ENCODE peak calls at places on chromosomes 16 and 17, in four cellular contexts. One of them, this sample, is unnamed.
A peak's percentile ranks its signal among the peaks of the same experiment; 100 is the strongest.

GRCh38 chr17:17740627-17741237 is 59.5 kb downstream of the RAI1 start:
- DNase-seq in neuronal stem cell: no peak
- DNase-seq in CD8-positive, alpha-beta memory T cell: peak; percentile 57
- DNase-seq in aorta: no peak
- DNase-seq in this sample: no peak

GRCh38 chr17:72569193-72569946 is 448.6 kb downstream of the SOX9 start:
- DNase-seq in neuronal stem cell: no peak
- DNase-seq in aorta: no peak
- DNase-seq in CD8-positive, alpha-beta memory T cell: no peak
- DNase-seq in this sample: no peak

GRCh38 chr16:48081656-48082055 is 74.1 kb downstream of the ABCC12 start:
- DNase-seq in CD8-positive, alpha-beta memory T cell: no peak
- DNase-seq in aorta: no peak
- DNase-seq in neuronal stem cell: no peak
- DNase-seq in this sample: no peak

GRCh38 chr17:69870091-69870530 is 204.9 kb upstream of the KCNJ16 start:
- DNase-seq in CD8-positive, alpha-beta memory T cell: no peak
- DNase-seq in neuronal stem cell: peak; percentile 17
- DNase-seq in aorta: no peak
- DNase-seq in this sample: no peak

GRCh38 chr16:9091867-9092281 is 430 bp downstream of the HAPSTR1 start:
- DNase-seq in CD8-positive, alpha-beta memory T cell: peak; percentile 68
- DNase-seq in neuronal stem cell: peak; percentile 21
- DNase-seq in aorta: peak; percentile 68
- DNase-seq in this sample: peak; percentile 83

GRCh38 chr16:57349212-57350031 is 9.2 kb upstream of the CCL22 start:
- DNase-seq in CD8-positive, alpha-beta memory T cell: no peak
- DNase-seq in neuronal stem cell: no peak
- DNase-seq in aorta: no peak
- DNase-seq in this sample: no peak

GRCh38 chr16:27374231-27374793 is 27.7 kb upstream of the IL21R start:
- DNase-seq in aorta: no peak
- DNase-seq in neuronal stem cell: no peak
- DNase-seq in CD8-positive, alpha-beta memory T cell: no peak
- DNase-seq in this sample: no peak

GRCh38 chr17:67093348-67093747 is 49.0 kb downstream of the CACNG1 start:
- DNase-seq in aorta: no peak
- DNase-seq in neuronal stem cell: no peak
- DNase-seq in CD8-positive, alpha-beta memory T cell: no peak
- DNase-seq in this sample: no peak

GRCh38 chr17:69810326-69811035 is 264.5 kb upstream of the KCNJ16 start:
- DNase-seq in neuronal stem cell: no peak
- DNase-seq in aorta: no peak
- DNase-seq in CD8-positive, alpha-beta memory T cell: no peak
- DNase-seq in this sample: no peak

GRCh38 chr17:67359960-67360817 is 6.2 kb downstream of the PSMD12 start:
- DNase-seq in CD8-positive, alpha-beta memory T cell: peak; percentile 70
- DNase-seq in neuronal stem cell: no peak
- DNase-seq in aorta: no peak
- DNase-seq in this sample: peak; percentile 36

GRCh38 chr17:74454197-74455024 is 12.0 kb upstream of the CD300A start:
- DNase-seq in neuronal stem cell: peak; percentile 88
- DNase-seq in aorta: peak; percentile 94
- DNase-seq in CD8-positive, alpha-beta memory T cell: no peak
- DNase-seq in this sample: peak; percentile 98

GRCh38 chr17:27521281-27522027 is 65.2 kb downstream of the KSR1 start:
- DNase-seq in CD8-positive, alpha-beta memory T cell: no peak
- DNase-seq in neuronal stem cell: no peak
- DNase-seq in aorta: no peak
- DNase-seq in this sample: no peak

GRCh38 chr16:10878644-10879498 is 1.9 kb downstream of the CIITA start:
- DNase-seq in CD8-positive, alpha-beta memory T cell: no peak
- DNase-seq in neuronal stem cell: no peak
- DNase-seq in aorta: peak; percentile 75
- DNase-seq in this sample: peak; percentile 41

GRCh38 chr16:72285728-72286127 is 113.8 kb upstream of the PMFBP1 start:
- DNase-seq in neuronal stem cell: no peak
- DNase-seq in aorta: no peak
- DNase-seq in CD8-positive, alpha-beta memory T cell: no peak
- DNase-seq in this sample: no peak

GRCh38 chr17:48809182-48809581 is 7.8 kb downstream of the TTLL6 start:
- DNase-seq in neuronal stem cell: no peak
- DNase-seq in aorta: no peak
- DNase-seq in CD8-positive, alpha-beta memory T cell: no peak
- DNase-seq in this sample: no peak

GRCh38 chr17:5986644-5987043 is 83.5 kb upstream of the WSCD1 start:
- DNase-seq in aorta: no peak
- DNase-seq in neuronal stem cell: no peak
- DNase-seq in CD8-positive, alpha-beta memory T cell: no peak
- DNase-seq in this sample: no peak

GRCh38 chr17:75902406-75902805 is 2.3 kb downstream of the MRPL38 start:
- DNase-seq in CD8-positive, alpha-beta memory T cell: no peak
- DNase-seq in aorta: no peak
- DNase-seq in neuronal stem cell: no peak
- DNase-seq in this sample: no peak

GRCh38 chr17:9233271-9233599 is 211.9 kb downstream of the NTN1 start:
- DNase-seq in neuronal stem cell: no peak
- DNase-seq in CD8-positive, alpha-beta memory T cell: no peak
- DNase-seq in aorta: no peak
- DNase-seq in this sample: no peak

GRCh38 chr16:80752563-80752962 is 51.8 kb downstream of the CDYL2 start:
- DNase-seq in aorta: no peak
- DNase-seq in CD8-positive, alpha-beta memory T cell: no peak
- DNase-seq in neuronal stem cell: no peak
- DNase-seq in this sample: no peak

GRCh38 chr16:72073831-72074230 is 10.8 kb downstream of the HPR start:
- DNase-seq in neuronal stem cell: no peak
- DNase-seq in CD8-positive, alpha-beta memory T cell: no peak
- DNase-seq in aorta: no peak
- DNase-seq in this sample: peak; percentile 61

GRCh38 chr16:62406387-62406786 is 370.1 kb upstream of the CDH8 start:
- DNase-seq in CD8-positive, alpha-beta memory T cell: no peak
- DNase-seq in aorta: no peak
- DNase-seq in neuronal stem cell: no peak
- DNase-seq in this sample: no peak

GRCh38 chr17:35372846-35373531 is 432 bp downstream of the SLFN11 start:
- DNase-seq in neuronal stem cell: no peak
- DNase-seq in CD8-positive, alpha-beta memory T cell: no peak
- DNase-seq in aorta: no peak
- DNase-seq in this sample: peak; percentile 16

GRCh38 chr16:58506241-58507194 is 6.6 kb downstream of the NDRG4 start:
- DNase-seq in aorta: no peak
- DNase-seq in neuronal stem cell: no peak
- DNase-seq in CD8-positive, alpha-beta memory T cell: no peak
- DNase-seq in this sample: peak; percentile 24

GRCh38 chr16:27232875-27233605 is 29.7 kb downstream of the KDM8 start:
- DNase-seq in neuronal stem cell: no peak
- DNase-seq in CD8-positive, alpha-beta memory T cell: no peak
- DNase-seq in aorta: peak; percentile 12
- DNase-seq in this sample: no peak

GRCh38 chr16:23640669-23640958 is 496 bp downstream of the PALB2 start:
- DNase-seq in aorta: no peak
- DNase-seq in neuronal stem cell: no peak
- DNase-seq in CD8-positive, alpha-beta memory T cell: no peak
- DNase-seq in this sample: no peak

GRCh38 chr16:66681676-66682075 is 14.9 kb downstream of the CMTM4 start:
- DNase-seq in neuronal stem cell: no peak
- DNase-seq in CD8-positive, alpha-beta memory T cell: no peak
- DNase-seq in aorta: no peak
- DNase-seq in this sample: no peak

GRCh38 chr16:77193377-77193776 is 2.4 kb downstream of the MON1B start:
- DNase-seq in neuronal stem cell: no peak
- DNase-seq in CD8-positive, alpha-beta memory T cell: no peak
- DNase-seq in aorta: no peak
- DNase-seq in this sample: no peak

DNA sequence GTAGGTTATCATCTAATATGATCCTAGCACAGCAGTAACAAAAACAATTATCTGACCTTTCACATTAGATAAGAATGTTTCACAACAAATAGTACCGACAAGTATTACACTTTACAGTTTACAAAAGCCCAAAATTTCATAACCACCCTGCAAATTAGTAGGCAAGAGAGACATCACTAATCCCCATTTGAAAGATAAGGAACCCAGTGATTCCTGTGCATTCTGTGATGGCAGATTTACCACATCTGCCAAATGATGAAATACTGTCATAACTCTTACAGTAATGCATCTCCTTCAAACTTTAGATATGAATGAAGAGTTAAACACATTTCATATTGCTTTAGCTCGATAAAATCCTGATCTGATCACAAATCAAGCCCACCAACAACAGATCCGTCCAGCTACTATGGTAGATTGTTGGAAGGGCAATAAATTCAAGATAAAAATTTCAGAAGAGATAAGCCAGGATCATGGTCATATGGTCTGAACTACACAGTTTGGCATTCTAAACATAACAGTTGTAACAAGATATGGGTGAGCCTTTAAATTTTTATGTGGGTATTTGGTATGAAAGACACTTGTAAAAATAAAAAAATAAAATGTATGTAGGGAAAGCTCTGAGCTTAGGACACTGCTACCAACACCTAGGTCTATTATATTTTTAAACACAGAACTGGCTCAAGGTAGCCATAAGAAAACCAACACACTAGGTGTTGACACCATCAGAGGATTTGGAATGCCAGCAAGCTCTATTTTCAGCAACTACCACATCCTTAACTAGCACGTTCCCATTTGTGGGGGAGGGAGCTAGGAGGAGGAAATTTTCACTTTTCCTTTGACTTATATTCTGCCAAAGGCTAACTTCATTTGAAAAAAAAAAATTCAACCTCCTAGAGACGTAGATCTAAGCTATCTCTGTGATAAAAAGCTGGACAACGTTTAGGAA is 9.3 kb downstream of the YWHAE start:
- DNase-seq in neuronal stem cell: no peak
- DNase-seq in aorta: no peak
- DNase-seq in CD8-positive, alpha-beta memory T cell: no peak
- DNase-seq in this sample: no peak
- H3K27ac ChIP-seq in neuronal stem cell: no peak overlapping the region
- H3K27ac ChIP-seq in aorta: no peak overlapping the region
- H3K27ac ChIP-seq in CD8-positive, alpha-beta memory T cell: no peak overlapping the region
- H3K27ac ChIP-seq in this sample: peak overlapping the region; percentile 42

DNA sequence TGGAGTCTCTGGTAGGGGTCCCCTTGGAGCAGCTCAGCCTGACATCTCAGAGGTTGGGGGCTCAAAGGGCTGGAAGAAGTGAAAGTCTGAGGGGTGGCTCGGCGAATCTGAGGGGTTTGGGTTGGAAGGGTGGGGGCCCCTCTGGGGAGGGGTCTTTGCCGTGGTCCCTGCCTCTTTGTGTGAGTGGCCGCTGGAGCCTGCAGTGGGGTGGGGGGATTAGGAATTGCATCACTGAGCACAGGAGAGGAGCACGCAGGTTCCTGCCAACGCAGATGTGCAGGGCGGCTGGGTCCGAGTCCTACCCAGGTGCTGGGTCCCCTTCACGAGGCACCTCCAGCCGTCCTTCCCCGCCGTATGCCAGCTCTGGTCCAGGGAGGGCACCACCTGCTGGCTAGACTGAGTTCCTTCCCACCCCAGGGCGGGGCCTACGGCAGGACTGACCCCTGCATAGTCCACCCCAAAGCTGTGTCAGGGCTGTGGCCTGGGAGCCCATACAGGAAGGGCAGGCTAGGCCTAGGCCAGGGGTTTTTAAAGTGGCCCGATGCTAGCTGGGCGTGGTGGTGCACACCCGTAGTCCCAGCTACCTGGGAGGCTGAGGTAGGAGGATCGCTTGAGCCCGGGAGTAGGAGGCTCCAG is 9.9 kb downstream of the FMNL1 start:
- DNase-seq in CD8-positive, alpha-beta memory T cell: no peak
- DNase-seq in neuronal stem cell: no peak
- DNase-seq in aorta: no peak
- DNase-seq in this sample: peak; percentile 74
- H3K4me1 ChIP-seq in CD8-positive, alpha-beta memory T cell: peaks cover 75% of the 10 kb centered on the region
- H3K4me1 ChIP-seq in neuronal stem cell: peaks cover 5% of the 10 kb centered on the region
- H3K4me1 ChIP-seq in aorta: no peaks in the 10 kb centered on the region
- H3K4me1 ChIP-seq in this sample: peaks cover 7% of the 10 kb centered on the region

DNA sequence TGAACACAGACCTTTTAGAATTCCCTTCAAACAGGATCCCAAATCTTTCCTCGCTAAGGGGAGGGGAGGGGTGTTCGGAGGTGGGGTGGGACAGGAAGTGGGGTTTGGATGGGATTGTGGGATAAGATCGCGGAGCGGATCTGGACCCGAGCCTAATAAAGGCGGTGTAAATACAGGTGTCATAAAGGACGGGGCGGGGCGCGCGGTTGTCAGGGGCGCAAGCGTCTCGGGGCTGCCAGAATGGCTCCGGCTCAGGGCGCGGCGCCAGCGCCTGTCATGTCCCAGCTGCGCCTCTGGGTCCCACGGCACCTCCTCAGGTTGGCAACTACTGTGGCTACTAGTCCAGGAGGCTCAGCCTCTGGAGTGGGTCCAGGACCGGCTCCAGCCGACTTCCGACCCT is 59.8 kb upstream of the FBXO47 start:
- DNase-seq in CD8-positive, alpha-beta memory T cell: peak; percentile 53
- DNase-seq in neuronal stem cell: no peak
- DNase-seq in aorta: peak; percentile 68
- DNase-seq in this sample: peak; percentile 91
- H3K4me3 ChIP-seq in CD8-positive, alpha-beta memory T cell: peak overlapping the region; percentile 14
- H3K4me3 ChIP-seq in neuronal stem cell: peak overlapping the region; percentile 67
- H3K4me3 ChIP-seq in aorta: peak overlapping the region; percentile 44
- H3K4me3 ChIP-seq in this sample: peak overlapping the region; percentile 54

GRCh38 chr17:40548491-40548981 is 16.7 kb downstream of the CCR7 start:
- DNase-seq in aorta: no peak
- DNase-seq in neuronal stem cell: no peak
- DNase-seq in CD8-positive, alpha-beta memory T cell: peak; percentile 29
- DNase-seq in this sample: no peak

GRCh38 chr17:40550608-40551007 is 14.7 kb downstream of the CCR7 start:
- DNase-seq in neuronal stem cell: no peak
- DNase-seq in CD8-positive, alpha-beta memory T cell: peak; percentile 16
- DNase-seq in aorta: no peak
- DNase-seq in this sample: peak; percentile 78

GRCh38 chr17:40547079-40547784 is 18.0 kb downstream of the CCR7 start:
- DNase-seq in CD8-positive, alpha-beta memory T cell: peak; percentile 87
- DNase-seq in aorta: no peak
- DNase-seq in neuronal stem cell: no peak
- DNase-seq in this sample: no peak

GRCh38 chr17:40547785-40548478 is 17.3 kb downstream of the CCR7 start:
- DNase-seq in aorta: no peak
- DNase-seq in neuronal stem cell: no peak
- DNase-seq in CD8-positive, alpha-beta memory T cell: no peak
- DNase-seq in this sample: no peak

DNA sequence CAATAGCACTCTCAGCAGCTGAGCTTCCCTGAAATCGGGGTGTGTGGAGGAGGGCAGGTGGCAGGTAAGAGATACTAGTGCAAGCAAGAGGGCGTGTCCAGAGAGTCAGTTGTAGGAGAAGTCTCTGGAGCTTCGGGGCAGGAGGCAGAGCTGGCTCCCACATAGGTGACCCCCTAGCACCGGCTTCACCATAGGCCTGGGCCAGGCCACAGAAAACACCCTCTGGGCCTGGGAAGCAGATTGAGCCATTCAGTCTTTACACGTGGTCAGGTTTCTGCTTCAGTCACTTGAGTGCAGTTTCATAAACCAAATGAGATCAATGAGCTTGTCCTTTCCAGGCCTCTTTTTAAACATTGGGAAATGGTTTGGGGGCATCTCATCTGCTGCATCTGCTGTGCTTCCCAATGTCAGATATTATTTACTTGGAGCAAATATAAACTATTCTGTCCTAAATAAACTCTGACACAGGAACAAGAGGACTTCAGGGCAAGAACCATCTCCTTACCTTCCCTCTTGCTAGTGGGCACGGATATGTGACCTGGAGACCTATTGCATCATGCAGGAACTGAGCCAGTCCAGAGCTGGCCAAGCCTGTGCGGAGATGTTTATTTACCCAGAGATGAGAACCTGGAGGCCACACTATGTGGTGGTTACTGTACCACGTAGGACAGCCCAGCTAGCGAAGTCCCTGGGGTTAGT is 16.1 kb downstream of the CCR7 start:
- DNase-seq in CD8-positive, alpha-beta memory T cell: peak; percentile 36
- DNase-seq in neuronal stem cell: no peak
- DNase-seq in aorta: no peak
- DNase-seq in this sample: no peak
- H3K27ac ChIP-seq in CD8-positive, alpha-beta memory T cell: no peak overlapping the region
- H3K27ac ChIP-seq in neuronal stem cell: no peak overlapping the region
- H3K27ac ChIP-seq in aorta: no peak overlapping the region
- H3K27ac ChIP-seq in this sample: peak overlapping the region; percentile 60